ENCODE peak calls at places on chromosomes 4 and X, in seven cellular contexts. W is kidney epithelial cell; G is stimulated activated naive B cell treated with anti-CD40 and anti-IgM and Interleukin-4, amounts not matched to agents 10 μg/mL and 1 μg/mL and 100 μg/mL, for 72 hours; H is HS-5; Y is T-cell; Z is stimulated activated CD4-positive, alpha-beta T cell treated with anti-CD3 and anti-CD28 coated beads, Interleukin-2, amount 100 ng/mL, for 48 hours; K is BE2C. C is an unnamed sample.
A peak's percentile ranks its signal among the peaks of the same experiment; 100 is the strongest.

GRCh38 chr4:121597346-121597934 is 99.3 kb downstream of the ANXA5 start:
- DNase-seq in Z (no peak), Y (no peak), G (no peak), W (peak; percentile 77), H (peak; percentile 31), K (no peak), C (no peak)

GRCh38 chr4:70505152-70505748 is 13.1 kb upstream of the AMTN start:
- DNase-seq in W (no peak), Y (peak; percentile 6), Z (peak; percentile 49), G (peak; percentile 11), K (peak; percentile 64), H (no peak), C (peak; percentile 8)

GRCh38 chr4:7158081-7158750 is 34.1 kb upstream of the SORCS2 start:
- DNase-seq in K (no peak), W (no peak), G (no peak), H (no peak), Z (no peak), Y (no peak), C (no peak)

GRCh38 chr4:152209772-152210493 is 326.0 kb downstream of the FBXW7 start:
- DNase-seq in Z (no peak), G (no peak), Y (no peak), W (no peak), K (no peak), H (no peak), C (no peak)

GRCh38 chr4:53592686-53593641 is 1.7 kb upstream of the LNX1 start:
- DNase-seq in K (no peak), W (no peak), H (no peak), Y (no peak), G (no peak), Z (no peak), C (no peak)

GRCh38 chrX:47145408-47146120 is 543 bp downstream of the RBM10 start:
- DNase-seq in Z (no peak), Y (no peak), W (no peak), H (no peak), G (no peak), K (peak; percentile 20), C (no peak)

GRCh38 chrX:47579537-47579936 is 2.7 kb upstream of the TIMP1 start:
- DNase-seq in G (no peak), K (no peak), Z (peak; percentile 27), H (no peak), Y (no peak), W (no peak), C (no peak)

GRCh38 chr4:105858466-105859040 is 36.7 kb upstream of the NPNT start:
- DNase-seq in H (no peak), G (no peak), Z (no peak), K (no peak), Y (no peak), W (no peak), C (no peak)

GRCh38 chr4:182144621-182145359 is 98.4 kb upstream of the TENM3 start:
- DNase-seq in K (peak; percentile 57), Z (no peak), H (no peak), W (no peak), G (no peak), Y (no peak), C (no peak)

GRCh38 chrX:135605906-135606305 is 85.4 kb downstream of the INTS6L start:
- DNase-seq in K (no peak), W (no peak), Z (no peak), G (no peak), Y (no peak), H (no peak), C (no peak)

GRCh38 chr4:145935253-145936141 is 3.1 kb downstream of the ZNF827 start:
- DNase-seq in H (no peak), G (peak; percentile 1), W (no peak), Y (no peak), Z (peak; percentile 3), K (peak; percentile 35), C (no peak)

GRCh38 chrX:47482065-47482511 is 934 bp downstream of the ZNF41 start:
- DNase-seq in Y (no peak), G (no peak), K (no peak), W (no peak), H (no peak), Z (no peak), C (no peak)

GRCh38 chr4:78213218-78213617 is 156.1 kb downstream of the FRAS1 start:
- DNase-seq in Z (no peak), K (no peak), Y (no peak), W (no peak), G (no peak), H (no peak), C (no peak)

GRCh38 chr4:44927361-44928061 is 201.2 kb upstream of the GNPDA2 start:
- DNase-seq in G (no peak), K (no peak), Y (no peak), W (no peak), H (peak; percentile 8), Z (no peak), C (no peak)

GRCh38 chrX:52277666-52278065 is 91.2 kb upstream of the XAGE2 start:
- DNase-seq in G (no peak), Z (no peak), Y (no peak), H (no peak), K (no peak), W (peak; percentile 26), C (no peak)

GRCh38 chrX:49840679-49841078 is 11.6 kb downstream of the PAGE4 start:
- DNase-seq in Y (no peak), K (peak; percentile 90), Z (peak; percentile 40), H (peak; percentile 22), G (peak; percentile 35), W (peak; percentile 42), C (no peak)

GRCh38 chr4:98919996-98920395 is 8.9 kb downstream of the EIF4E start:
- DNase-seq in W (no peak), Y (no peak), K (no peak), Z (no peak), H (no peak), G (no peak), C (no peak)

GRCh38 chr4:170198742-170199141 is 109.0 kb upstream of the AADAT start:
- DNase-seq in Y (no peak), G (no peak), W (no peak), K (no peak), H (peak; percentile 5), Z (no peak), C (no peak)

GRCh38 chr4:125838924-125839323 is 524.2 kb downstream of the FAT4 start:
- DNase-seq in W (no peak), H (no peak), G (no peak), K (no peak), Y (no peak), Z (no peak), C (no peak)

GRCh38 chr4:3283916-3284315 is 8.9 kb upstream of the RGS12 start:
- DNase-seq in W (no peak), Z (no peak), G (no peak), K (no peak), H (no peak), Y (no peak), C (no peak)

GRCh38 chr4:86975927-86976326 is 41.1 kb downstream of the AFF1 start:
- DNase-seq in H (no peak), Z (no peak), Y (no peak), W (no peak), G (no peak), K (no peak), C (no peak)

GRCh38 chr4:55143858-55144257 is 18.5 kb upstream of the KDR start:
- DNase-seq in K (no peak), H (no peak), Z (no peak), W (no peak), Y (no peak), G (no peak), C (no peak)

GRCh38 chr4:82739292-82740190 is 59.1 kb downstream of the SCD5 start:
- DNase-seq in Z (peak; percentile 87), H (no peak), K (peak; percentile 89), G (peak; percentile 50), W (no peak), Y (peak; percentile 23), C (no peak)

GRCh38 chrX:22760513-22761057 is 239.2 kb upstream of the DDX53 start:
- DNase-seq in G (no peak), H (no peak), Z (no peak), W (no peak), Y (no peak), K (peak; percentile 10), C (no peak)